ENCODE peak calls at places on chromosomes 4 and X, in eight cellular contexts. D, Y, O, B, A, V, N and H are unnamed samples.

GRCh38 chr4:150342945-150343344 is 239.0 kb upstream of the MAB21L2 start:
- DNase-seq in D (peak; percentile 69), Y (no peak), O (no peak), B (no peak), A (peak; percentile 75), V (no peak), N (no peak), H (peak; percentile 84)

GRCh38 chr4:119632216-119632615 is 3.6 kb upstream of the PDE5A start:
- DNase-seq in D (no peak), Y (no peak), O (peak; percentile 85), B (no peak), A (no peak), V (no peak), N (no peak), H (no peak)

GRCh38 chr4:54723220-54723619 is 65.5 kb downstream of the KIT start:
- DNase-seq in D (no peak), Y (no peak), O (no peak), B (no peak), A (no peak), V (no peak), N (no peak), H (no peak)

GRCh38 chr4:23945521-23946017 is 55.7 kb upstream of the PPARGC1A start:
- DNase-seq in D (peak; percentile 44), Y (peak; percentile 85), O (peak; percentile 86), B (peak; percentile 73), A (no peak), V (peak; percentile 16), N (no peak), H (no peak)

GRCh38 chr4:142583708-142584107 is 262.4 kb downstream of the INPP4B start:
- DNase-seq in D (no peak), Y (no peak), O (no peak), B (no peak), A (no peak), V (no peak), N (no peak), H (no peak)

GRCh38 chrX:109472939-109473713 is 8.8 kb downstream of the GUCY2F start:
- DNase-seq in D (no peak), Y (no peak), O (peak; percentile 31), B (no peak), A (no peak), V (no peak), N (peak; percentile 77), H (no peak)

GRCh38 chr4:41750624-41751324 is 2.2 kb upstream of the PHOX2B start:
- DNase-seq in D (no peak), Y (no peak), O (no peak), B (no peak), A (no peak), V (no peak), N (no peak), H (no peak)

GRCh38 chr4:66187175-66187720 is 517.0 kb upstream of the EPHA5 start:
- DNase-seq in D (no peak), Y (no peak), O (no peak), B (no peak), A (peak; percentile 54), V (no peak), N (no peak), H (no peak)

GRCh38 chrX:24282381-24283121 is 31.3 kb downstream of the SUPT20HL2 start:
- DNase-seq in D (no peak), Y (no peak), O (peak; percentile 31), B (no peak), A (peak; percentile 69), V (no peak), N (no peak), H (no peak)

GRCh38 chr4:23060776-23061175 is 368.0 kb downstream of the GBA3 start:
- DNase-seq in D (no peak), Y (no peak), O (no peak), B (no peak), A (no peak), V (no peak), N (no peak), H (no peak)

DNA sequence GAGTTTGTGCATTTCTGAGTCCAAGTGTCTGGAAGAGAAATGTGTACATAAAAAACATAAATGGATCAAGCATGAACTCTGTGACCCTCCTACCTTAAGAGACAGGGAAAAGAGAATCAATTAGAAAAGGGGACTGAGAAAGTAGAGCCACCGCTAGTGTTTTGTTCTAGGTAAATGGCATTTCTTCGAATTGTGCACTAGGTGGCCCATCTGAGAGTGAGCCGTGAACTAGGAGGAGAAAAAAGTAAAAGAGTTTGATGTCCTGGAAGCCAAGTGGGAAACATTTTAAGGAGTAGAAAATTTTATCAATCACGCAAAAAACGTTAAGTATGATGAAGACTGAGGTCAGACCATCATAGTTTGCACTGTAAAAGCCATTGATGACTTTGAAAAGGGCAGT is 55.1 kb downstream of the NAF1 start:
- DNase-seq in D (no peak), Y (no peak), O (peak; percentile 26), B (no peak), A (no peak), V (no peak), N (peak; percentile 10), H (no peak)
- H3K4me1 ChIP-seq in D (no peaks in the 10 kb centered on the region), Y (no peaks in the 10 kb centered on the region), O (no peaks in the 10 kb centered on the region), B (no peaks in the 10 kb centered on the region), A (no peaks in the 10 kb centered on the region), V (no peaks in the 10 kb centered on the region), N (no peaks in the 10 kb centered on the region), H (no peaks in the 10 kb centered on the region)

GRCh38 chr4:128060620-128061565 is at the start of gene LARP1B:
- DNase-seq in D (peak; percentile 97), Y (peak; percentile 95), O (peak; percentile 95), B (peak; percentile 97), A (peak; percentile 97), V (peak; percentile 97), N (peak; percentile 97), H (peak; percentile 98)

GRCh38 chr4:128060130-128060619 is 937 bp upstream of the LARP1B start:
- DNase-seq in D (no peak), Y (no peak), O (peak; percentile 6), B (no peak), A (no peak), V (no peak), N (peak; percentile 39), H (no peak)

GRCh38 chr4:128056396-128056795 is 4.7 kb upstream of the LARP1B start:
- DNase-seq in D (no peak), Y (no peak), O (no peak), B (no peak), A (no peak), V (no peak), N (no peak), H (no peak)

DNA sequence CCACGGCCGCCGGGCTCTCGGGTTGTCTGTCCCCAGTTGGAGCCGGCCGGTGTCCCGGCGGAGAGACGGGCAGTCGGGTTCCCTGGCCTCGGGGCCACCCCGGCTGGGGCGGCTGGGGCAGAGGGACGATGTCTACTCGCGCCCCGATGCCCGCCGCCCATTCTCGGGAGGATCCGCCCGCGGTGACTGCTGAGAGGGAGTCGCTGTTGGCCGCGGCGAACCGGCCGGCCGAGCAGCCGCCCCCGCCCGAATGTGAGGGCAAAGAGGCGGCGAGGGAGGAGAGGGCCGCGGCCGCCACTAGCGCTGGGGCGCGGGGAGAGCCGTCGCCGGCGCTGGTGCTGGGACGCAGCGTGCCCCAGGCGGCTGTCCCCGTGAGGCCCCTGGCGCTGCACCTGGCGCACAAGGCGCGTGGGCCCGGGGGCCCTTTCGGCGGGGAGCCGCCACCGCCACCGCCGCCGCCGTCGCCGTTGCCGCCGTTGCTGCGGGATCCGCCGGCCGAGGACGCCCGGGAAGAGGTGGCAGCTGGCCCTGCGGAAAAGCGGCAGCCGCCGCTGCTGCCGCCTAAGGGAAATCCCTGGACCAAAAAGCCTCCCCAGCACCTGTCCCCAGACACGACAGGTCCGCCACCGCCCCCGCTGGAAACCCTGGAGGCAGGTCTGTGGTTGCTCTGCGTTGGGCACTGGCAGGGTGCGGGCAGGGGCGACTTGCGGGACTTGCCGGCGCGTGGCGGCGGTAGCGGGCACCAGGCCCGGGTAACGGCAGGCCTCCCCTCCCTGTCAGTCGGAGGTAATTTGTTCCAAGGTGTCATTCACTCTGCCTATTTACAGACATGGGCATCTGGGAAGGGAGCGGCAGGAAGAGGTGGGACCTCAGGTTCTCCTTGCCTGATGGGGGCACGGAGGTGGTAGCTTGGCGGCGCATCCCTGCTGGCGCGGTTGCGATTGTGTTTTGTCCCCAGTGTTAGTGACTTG is 739 bp downstream of the LARP1B start:
- DNase-seq in D (peak; percentile 65), Y (peak; percentile 75), O (peak; percentile 15), B (peak; percentile 62), A (peak; percentile 73), V (peak; percentile 78), N (peak; percentile 64), H (peak; percentile 77)
- TF ChIP-seq POLR2A in D (peak; percentile 27), Y (no peak), O (no peak), B (no peak), A (no peak), V (peak; percentile 77), N (no peak), H (peak; percentile 29)

GRCh38 chrX:107686026-107686425 is 57.7 kb downstream of the PRPS1 start:
- DNase-seq in D (no peak), Y (no peak), O (no peak), B (no peak), A (no peak), V (no peak), N (no peak), H (no peak)

GRCh38 chrX:107686792-107687191 is 58.5 kb downstream of the PRPS1 start:
- DNase-seq in D (no peak), Y (peak; percentile 36), O (peak; percentile 35), B (no peak), A (no peak), V (no peak), N (peak; percentile 57), H (no peak)

GRCh38 chrX:107683931-107684330 is 55.6 kb downstream of the PRPS1 start:
- DNase-seq in D (no peak), Y (peak; percentile 29), O (no peak), B (no peak), A (no peak), V (no peak), N (no peak), H (no peak)

GRCh38 chrX:107684956-107685385 is 56.7 kb downstream of the PRPS1 start:
- DNase-seq in D (peak; percentile 81), Y (peak; percentile 88), O (no peak), B (peak; percentile 91), A (peak; percentile 90), V (peak; percentile 60), N (peak; percentile 83), H (peak; percentile 60)

DNA sequence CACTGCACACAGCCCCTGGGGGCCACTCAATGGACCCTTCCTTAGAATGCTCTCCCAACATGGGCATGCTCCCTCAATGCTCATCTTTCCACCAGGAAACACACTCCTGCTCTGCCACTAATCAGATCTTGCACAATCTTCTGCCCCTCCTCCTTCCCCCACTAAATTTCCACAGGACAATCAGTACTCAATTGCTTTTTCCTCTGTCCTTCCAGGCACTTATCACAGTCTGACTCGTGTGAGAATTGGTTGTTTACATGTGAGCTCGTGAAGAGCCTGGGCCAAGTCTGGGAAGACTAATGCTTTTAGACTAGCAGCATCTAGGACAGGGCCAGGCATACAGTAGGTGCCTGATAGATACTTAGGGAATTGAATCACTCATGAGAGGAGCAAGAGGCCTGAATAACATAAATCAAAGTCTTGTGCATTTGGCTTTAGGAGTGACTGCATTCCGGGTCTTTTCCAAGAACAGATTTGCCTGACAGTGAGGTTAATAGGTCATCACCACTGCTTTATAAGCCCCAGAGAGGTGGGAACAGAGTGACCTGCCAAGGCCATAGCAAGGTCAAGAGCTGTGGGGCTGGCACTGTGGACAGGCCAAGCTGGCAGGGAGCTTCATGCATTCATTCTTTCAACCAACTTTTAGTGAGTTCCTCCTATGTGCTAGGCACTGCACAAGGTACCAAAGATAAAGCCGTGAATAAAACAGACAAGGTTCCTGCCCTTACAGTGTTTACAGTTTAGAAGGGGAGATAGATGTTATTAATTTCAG is 55.0 kb downstream of the PRPS1 start:
- DNase-seq in D (no peak), Y (peak; percentile 64), O (no peak), B (peak; percentile 45), A (peak; percentile 83), V (peak; percentile 16), N (peak; percentile 61), H (no peak)
- H3K4me1 ChIP-seq in D (peaks cover 45% of the 10 kb centered on the region), Y (peaks cover 53% of the 10 kb centered on the region), O (no peaks in the 10 kb centered on the region), B (peaks cover 31% of the 10 kb centered on the region), A (peaks cover 23% of the 10 kb centered on the region), V (peaks cover 38% of the 10 kb centered on the region), N (peaks cover 41% of the 10 kb centered on the region), H (peaks cover 12% of the 10 kb centered on the region)

GRCh38 chr4:126715681-126716080 is 917.1 kb upstream of the INTU start:
- DNase-seq in D (no peak), Y (no peak), O (no peak), B (no peak), A (no peak), V (no peak), N (no peak), H (no peak)
- TF ChIP-seq POLR2A in D (no peak), Y (no peak), O (no peak), B (no peak), A (no peak), V (no peak), N (no peak), H (no peak)